ENCODE peak calls at places on chromosomes 2 and 18, in five cellular contexts. K is colonic mucosa, S is testis, N is pancreas, F is A549. I is an unnamed sample. For H3K9me3, the result is how much of the 10 kb centered on the place peaks cover.

GRCh38 chr2:31138037-31138962 is at the start of gene GALNT14:
- DNase-seq in K (peak), S (peak), N (peak), F (peak), I (no peak)

GRCh38 chr2:1538663-1539062 is 125.4 kb downstream of the TPO start:
- DNase-seq in K (no peak), S (peak), N (no peak), F (peak), I (no peak)

GRCh38 chr2:201126308-201127127 is 10.6 kb downstream of the CFLAR start:
- DNase-seq in K (no peak), S (no peak), N (no peak), F (no peak), I (no peak)

GRCh38 chr2:67548317-67549095 is 151.4 kb downstream of the ETAA1 start:
- DNase-seq in K (no peak), S (no peak), N (no peak), F (no peak), I (no peak)

GRCh38 chr2:61423714-61424113 is 47.2 kb downstream of the USP34 start:
- DNase-seq in K (no peak), S (no peak), N (no peak), F (peak), I (no peak)

GRCh38 chr18:74329688-74330205 is 14.1 kb downstream of the C18orf63 start:
- DNase-seq in K (no peak), S (no peak), N (no peak), F (no peak), I (no peak)

GRCh38 chr18:80229342-80229741 is 18.0 kb downstream of the PARD6G start:
- DNase-seq in K (no peak), S (peak), N (no peak), F (no peak), I (no peak)

GRCh38 chr2:1869987-1870386 is 125.7 kb upstream of the PXDN start:
- DNase-seq in K (no peak), S (no peak), N (no peak), F (no peak), I (no peak)

GRCh38 chr2:75153221-75153620 is 46.1 kb downstream of the TACR1 start:
- DNase-seq in K (no peak), S (no peak), N (no peak), F (peak), I (no peak)

GRCh38 chr2:123808243-123808642 is 216.8 kb upstream of the CNTNAP5 start:
- DNase-seq in K (no peak), S (no peak), N (no peak), F (no peak), I (no peak)

GRCh38 chr2:74472086-74472944 is at the start of gene MRPL53:
- DNase-seq in K (peak), S (peak), N (peak), F (peak), I (peak)

GRCh38 chr2:129375587-129375986 is 603.9 kb upstream of the RAB6C start:
- DNase-seq in K (no peak), S (no peak), N (no peak), F (no peak), I (no peak)
- H3K9me3 ChIP-seq in K (under half), S (under half), N (under half), F (under half), I (under half)

DNA sequence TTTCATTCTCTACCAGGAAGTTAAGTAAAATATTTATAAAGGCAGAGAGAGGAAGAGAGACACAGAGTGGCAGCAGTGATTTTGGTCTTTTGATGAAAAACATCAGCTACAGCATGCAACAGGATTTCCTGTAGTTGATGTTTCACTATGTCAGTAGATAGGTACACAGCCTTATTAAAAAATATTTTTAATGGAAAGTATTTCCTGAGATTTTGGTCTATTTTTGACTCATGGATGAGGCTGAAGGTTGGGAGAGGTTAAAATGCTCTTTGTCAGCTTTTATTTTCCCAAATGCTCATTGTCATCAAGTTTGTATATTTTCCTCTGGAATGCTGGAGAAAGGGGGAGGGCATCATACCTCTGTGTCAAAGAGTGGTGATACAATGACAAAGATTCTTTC is 1112.5 kb downstream of the CBLN2 start:
- DNase-seq in K (no peak), S (no peak), N (no peak), F (no peak), I (no peak)
- H3K9me3 ChIP-seq in K (under half), S (under half), N (under half), F (under half), I (under half)

DNA sequence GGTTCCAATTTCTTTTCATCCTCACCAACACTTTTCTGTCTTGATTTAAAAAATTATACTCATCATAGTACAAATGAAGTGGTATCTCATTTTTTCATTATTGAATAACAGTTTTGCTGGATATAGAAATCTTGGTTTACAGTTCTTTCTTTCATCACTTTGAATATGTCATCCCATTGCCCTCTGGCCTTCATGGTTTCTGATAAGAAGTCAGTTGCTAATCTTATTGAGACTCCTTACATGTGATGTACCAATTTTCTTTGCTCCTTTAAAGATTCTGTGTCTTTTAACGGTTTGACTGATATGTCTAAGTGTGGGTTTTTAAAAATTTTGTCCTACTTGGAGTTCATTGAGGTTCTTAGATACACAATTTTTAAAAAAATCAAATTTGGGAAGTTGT is 35.0 kb downstream of the SLC3A1 start:
- DNase-seq in K (no peak), S (no peak), N (no peak), F (peak), I (no peak)
- H3K9me3 ChIP-seq in K (under half), S (under half), N (under half), F (half or more), I (under half)

GRCh38 chr2:236592821-236593220 is 23.2 kb downstream of the ACKR3 start:
- DNase-seq in K (no peak), S (no peak), N (no peak), F (no peak), I (no peak)
- H3K9me3 ChIP-seq in K (under half), S (under half), N (under half), F (under half), I (under half)

GRCh38 chr18:62372156-62372555 is 47.0 kb downstream of the TNFRSF11A start:
- DNase-seq in K (no peak), S (no peak), N (no peak), F (no peak), I (no peak)
- H3K9me3 ChIP-seq in K (under half), S (under half), N (under half), F (under half), I (under half)

GRCh38 chr18:72638353-72638752 is 94.2 kb upstream of the CBLN2 start:
- DNase-seq in K (no peak), S (no peak), N (no peak), F (no peak), I (no peak)
- H3K9me3 ChIP-seq in K (under half), S (under half), N (under half), F (under half), I (under half)

I was measured in T-helper 17 cell.